ENCODE peak calls at places on chromosomes 1 and 21, in six cellular contexts. I, O, L, F, J and V are unnamed samples.

GRCh38 chr1:102834688-102835320 is 273.5 kb downstream of the COL11A1 start:
- DNase-seq in L (no peak), F (no peak), J (no peak), I (no peak), O (no peak), V (no peak)

GRCh38 chr1:86154581-86155060 is 2.0 kb downstream of the COL24A1 start:
- DNase-seq in J (no peak), L (no peak), O (no peak), F (no peak), I (no peak), V (no peak)

GRCh38 chr1:57483954-57484353 is 60.1 kb upstream of the DAB1 start:
- DNase-seq in J (no peak), F (no peak), L (no peak), O (no peak), I (no peak), V (no peak)

GRCh38 chr1:64956733-64957441 is 9.5 kb downstream of the JAK1 start:
- DNase-seq in O (no peak), F (no peak), L (no peak), J (no peak), I (no peak), V (peak; percentile 53)

GRCh38 chr1:244833734-244834595 is 1.5 kb upstream of the COX20 start:
- DNase-seq in F (peak; percentile 60), I (peak; percentile 45), L (peak; percentile 65), J (peak; percentile 41), O (peak; percentile 87), V (no peak)

GRCh38 chr1:21232044-21232443 is 55.3 kb upstream of the EIF4G3 start:
- DNase-seq in F (peak; percentile 59), O (peak; percentile 63), L (peak; percentile 45), I (no peak), J (peak; percentile 69), V (peak; percentile 47)

GRCh38 chr1:94144836-94145235 is 23.9 kb upstream of the ABCA4 start:
- DNase-seq in I (no peak), L (no peak), O (no peak), F (no peak), J (no peak), V (no peak)

GRCh38 chr21:44484498-44485253 is 29.4 kb downstream of the LRRC3 start:
- DNase-seq in I (no peak), F (no peak), O (no peak), L (no peak), J (no peak), V (no peak)

GRCh38 chr1:65423884-65424655 is 3.6 kb downstream of the LEPR start:
- DNase-seq in L (no peak), J (no peak), O (peak; percentile 73), I (no peak), F (no peak), V (no peak)

GRCh38 chr1:10424034-10424433 is 6.2 kb upstream of the CENPS start:
- DNase-seq in O (peak; percentile 77), L (no peak), I (peak; percentile 39), F (no peak), J (peak; percentile 52), V (no peak)

GRCh38 chr1:20089328-20090077 is 19.5 kb downstream of the PLA2G5 start:
- DNase-seq in F (no peak), L (no peak), J (no peak), O (peak; percentile 26), I (no peak), V (no peak)

GRCh38 chr1:89962742-89963075 is 32.2 kb upstream of the ZNF326 start:
- DNase-seq in I (no peak), O (no peak), F (no peak), L (no peak), J (no peak), V (no peak)

GRCh38 chr1:19423130-19423529 is 62.2 kb downstream of the CAPZB start:
- DNase-seq in O (no peak), I (no peak), F (no peak), L (no peak), J (no peak), V (no peak)

GRCh38 chr1:89125571-89126233 is at the start of gene GBP2:
- DNase-seq in J (peak; percentile 34), O (peak; percentile 26), I (no peak), F (no peak), L (no peak), V (peak; percentile 13)

GRCh38 chr1:236206548-236206947 is 64.2 kb downstream of the GPR137B start:
- DNase-seq in I (no peak), L (peak; percentile 19), F (no peak), J (peak; percentile 17), O (no peak), V (no peak)

GRCh38 chr1:64967381-64967780 is 1.0 kb upstream of the JAK1 start:
- DNase-seq in F (no peak), L (no peak), J (no peak), I (no peak), O (no peak), V (no peak)

GRCh38 chr1:182054698-182055326 is 6.7 kb downstream of the ZNF648 start:
- DNase-seq in I (no peak), L (no peak), F (no peak), O (peak; percentile 47), J (peak; percentile 85), V (no peak)

GRCh38 chr21:25457411-25457810 is 149.9 kb downstream of the MRPL39 start:
- DNase-seq in F (no peak), I (no peak), O (no peak), J (no peak), L (no peak), V (no peak)

GRCh38 chr1:228088586-228089498 is 6.3 kb downstream of the ARF1 start:
- DNase-seq in F (peak; percentile 27), J (no peak), L (no peak), I (peak; percentile 12), O (no peak), V (no peak)

GRCh38 chr1:22702671-22703070 is 8.0 kb upstream of the EPHB2 start:
- DNase-seq in O (no peak), J (no peak), F (peak; percentile 43), I (no peak), L (no peak), V (no peak)

GRCh38 chr1:22708777-22709176 is 1.9 kb upstream of the EPHB2 start:
- DNase-seq in O (no peak), F (no peak), J (no peak), L (no peak), I (no peak), V (no peak)

GRCh38 chr1:22700121-22700520 is 10.5 kb upstream of the EPHB2 start:
- DNase-seq in O (no peak), L (no peak), I (no peak), J (no peak), F (no peak), V (no peak)

GRCh38 chr1:22702255-22702654 is 8.4 kb upstream of the EPHB2 start:
- DNase-seq in L (no peak), I (no peak), J (no peak), F (no peak), O (no peak), V (no peak)

GRCh38 chr1:22704440-22705067 is 6.1 kb upstream of the EPHB2 start:
- DNase-seq in I (peak; percentile 81), O (peak; percentile 75), J (peak; percentile 91), F (peak; percentile 85), L (peak; percentile 82), V (peak; percentile 72)
- TF ChIP-seq POLR2A in I (no peak), O (no peak), J (no peak), F (no peak), L (no peak), V (no peak)

DNA sequence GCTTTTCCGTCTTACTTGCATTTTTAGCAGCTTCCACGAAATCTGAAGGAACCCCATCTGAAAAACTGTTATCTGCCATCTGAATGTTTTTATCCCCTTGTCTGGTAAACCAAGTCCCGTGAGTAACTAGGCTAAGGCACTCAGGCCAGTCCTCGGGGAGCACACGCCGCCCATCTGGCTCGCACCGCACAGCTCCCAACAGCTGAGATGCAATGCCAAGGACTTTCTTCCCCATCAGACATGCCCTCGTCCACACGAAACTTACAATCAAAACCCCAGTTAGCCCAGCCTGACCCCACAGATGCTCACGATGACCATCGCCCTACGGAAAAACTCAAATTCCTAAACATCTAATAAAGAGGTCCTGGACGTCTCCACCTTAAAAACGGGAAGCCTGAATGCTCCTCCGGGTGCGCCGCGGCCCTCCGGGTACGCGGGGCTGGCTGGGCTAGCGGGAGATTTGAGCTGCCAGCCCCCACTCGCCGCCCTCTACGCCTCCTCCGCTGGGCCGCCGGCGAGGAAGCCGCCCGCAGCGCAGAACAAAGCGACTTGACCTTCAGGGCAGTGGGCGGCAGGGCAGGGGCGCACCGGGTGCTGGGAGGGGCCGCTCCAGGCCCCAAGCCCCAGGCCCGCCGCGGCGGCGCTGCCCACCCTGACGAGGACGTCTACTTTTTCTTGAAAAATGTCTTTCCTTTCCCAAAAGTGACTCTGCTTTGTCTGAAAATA is 36.6 kb downstream of the CD58 start:
- DNase-seq in J (no peak), F (no peak), L (no peak), O (no peak), I (no peak), V (no peak)
- TF ChIP-seq POLR2A in J (no peak), F (no peak), L (no peak), O (no peak), I (no peak), V (no peak)

GRCh38 chr1:226001852-226002666 is 2.9 kb upstream of the SDE2 start:
- DNase-seq in I (no peak), F (peak; percentile 53), L (peak; percentile 81), J (peak; percentile 78), O (peak; percentile 17), V (no peak)

GRCh38 chr1:226001088-226001487 is 1.9 kb upstream of the SDE2 start:
- DNase-seq in L (no peak), I (no peak), O (no peak), F (no peak), J (no peak), V (no peak)

GRCh38 chr1:226003502-226004170 is 4.5 kb upstream of the SDE2 start:
- DNase-seq in J (no peak), L (no peak), O (no peak), I (no peak), F (no peak), V (no peak)

GRCh38 chr1:226004396-226004795 is 5.3 kb upstream of the SDE2 start:
- DNase-seq in L (no peak), F (no peak), O (no peak), I (no peak), J (no peak), V (no peak)

DNA sequence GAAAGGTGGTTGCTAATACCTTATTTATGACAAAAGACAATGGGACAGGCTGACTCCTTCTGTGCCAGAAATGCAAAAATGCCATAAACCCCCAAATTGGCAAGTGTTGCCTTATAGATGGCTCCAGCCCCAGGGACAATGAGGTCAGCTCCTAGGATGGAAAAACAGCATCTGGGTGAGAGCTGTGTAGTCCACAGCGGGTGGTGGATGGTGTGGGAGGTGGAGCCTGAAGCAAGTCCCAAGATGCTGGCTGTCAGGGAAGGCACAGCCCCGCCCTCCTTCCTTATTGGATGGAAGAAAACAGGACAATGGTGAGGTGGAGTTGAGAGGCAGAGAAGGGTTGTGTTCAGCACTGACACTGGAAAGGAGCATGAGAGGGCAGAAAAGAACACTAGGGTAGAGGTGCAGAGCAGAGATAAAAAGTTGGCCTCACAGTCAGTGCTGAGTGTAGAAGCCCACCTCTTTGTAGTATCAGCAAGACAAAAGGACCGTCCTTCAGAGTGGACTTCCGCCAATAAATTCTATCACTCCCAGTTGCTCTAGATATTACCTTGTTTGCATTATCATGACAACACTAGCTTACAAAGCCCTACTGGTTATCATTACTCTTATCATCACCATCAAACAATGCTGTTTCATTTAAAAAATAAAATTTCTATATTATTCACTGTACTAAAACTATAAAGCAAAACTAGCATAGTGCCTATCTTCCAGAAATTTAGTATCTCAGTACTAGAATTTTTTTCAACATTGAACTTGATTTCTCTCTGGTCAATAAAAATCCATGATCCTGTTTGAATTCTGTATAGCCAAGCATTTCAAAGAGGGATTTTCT is 3.7 kb upstream of the SDE2 start:
- DNase-seq in L (peak; percentile 72), J (peak; percentile 44), I (no peak), F (peak; percentile 33), O (peak; percentile 60), V (no peak)
- TF ChIP-seq POLR2A in L (no peak), J (no peak), I (no peak), F (no peak), O (no peak), V (no peak)

GRCh38 chr1:24535021-24535424 is 20.9 kb upstream of the NCMAP start:
- DNase-seq in J (no peak), O (no peak), L (no peak), I (no peak), F (peak; percentile 31), V (no peak)
- TF ChIP-seq POLR2A in J (no peak), O (no peak), L (no peak), I (no peak), F (no peak), V (no peak)